ENCODE peak calls at places on chromosomes 6 and 20, in four cellular contexts. M is IMR-90, K is endodermal cell, O is A549. Z is an unnamed sample.

GRCh38 chr20:41167481-41168253 is 30.3 kb downstream of the PLCG1 start:
- DNase-seq in M (no peak), K (no peak), O (no peak), Z (peak; percentile 56)

GRCh38 chr6:315921-316752 is 23.9 kb downstream of the DUSP22 start:
- DNase-seq in M (no peak), K (no peak), O (no peak), Z (peak; percentile 86)

GRCh38 chr20:63857751-63858392 is 3.4 kb upstream of the ABHD16B start:
- DNase-seq in M (no peak), K (no peak), O (no peak), Z (no peak)

GRCh38 chr6:55868910-55869479 is 6.4 kb downstream of the BMP5 start:
- DNase-seq in M (peak; percentile 75), K (no peak), O (peak; percentile 50), Z (peak; percentile 88)

GRCh38 chr20:46349742-46350056 is 41.4 kb upstream of the CDH22 start:
- DNase-seq in M (no peak), K (no peak), O (no peak), Z (peak; percentile 51)

GRCh38 chr6:3308106-3308505 is 49.4 kb downstream of the PSMG4 start:
- DNase-seq in M (no peak), K (peak; percentile 11), O (no peak), Z (no peak)

GRCh38 chr20:53914861-53915458 is 155.4 kb downstream of the BCAS1 start:
- DNase-seq in M (no peak), K (peak; percentile 59), O (no peak), Z (no peak)

GRCh38 chr6:20334961-20335360 is 66.7 kb upstream of the E2F3 start:
- DNase-seq in M (no peak), K (no peak), O (no peak), Z (no peak)

GRCh38 chr6:45991189-45991588 is 24.5 kb downstream of the CLIC5 start:
- DNase-seq in M (no peak), K (peak; percentile 70), O (no peak), Z (no peak)

GRCh38 chr6:107973594-107973993 is 15.6 kb upstream of the SEC63 start:
- DNase-seq in M (no peak), K (no peak), O (no peak), Z (no peak)

GRCh38 chr20:1273366-1273765 is 7.3 kb downstream of the SNPH start:
- DNase-seq in M (no peak), K (no peak), O (no peak), Z (no peak)

GRCh38 chr20:3785240-3786125 is 1.1 kb downstream of the CENPB start:
- DNase-seq in M (no peak), K (peak; percentile 71), O (no peak), Z (no peak)

GRCh38 chr20:63915471-63915870 is 20.5 kb downstream of the DNAJC5 start:
- DNase-seq in M (no peak), K (no peak), O (no peak), Z (no peak)

GRCh38 chr6:153392156-153392555 is 261.1 kb upstream of the RGS17 start:
- DNase-seq in M (no peak), K (no peak), O (peak; percentile 1), Z (no peak)

GRCh38 chr20:62252342-62252966 is 14.1 kb downstream of the OSBPL2 start:
- DNase-seq in M (peak; percentile 22), K (no peak), O (no peak), Z (no peak)

GRCh38 chr6:25968769-25969168 is 6.2 kb downstream of the TRIM38 start:
- DNase-seq in M (peak; percentile 17), K (no peak), O (no peak), Z (no peak)

GRCh38 chr6:85008311-85009015 is 244.1 kb upstream of the TBX18 start:
- DNase-seq in M (peak; percentile 1), K (no peak), O (no peak), Z (no peak)

GRCh38 chr6:14596410-14596809 is 478.8 kb downstream of the CD83 start:
- DNase-seq in M (peak; percentile 84), K (peak; percentile 59), O (peak; percentile 36), Z (no peak)

GRCh38 chr6:15620616-15621015 is 42.2 kb downstream of the DTNBP1 start:
- DNase-seq in M (no peak), K (peak; percentile 44), O (no peak), Z (no peak)

GRCh38 chr6:167893416-167893815 is 66.7 kb downstream of the AFDN start:
- DNase-seq in M (peak; percentile 52), K (peak; percentile 75), O (no peak), Z (no peak)

GRCh38 chr6:71388846-71389543 is 100.4 kb downstream of the OGFRL1 start:
- DNase-seq in M (no peak), K (no peak), O (no peak), Z (no peak)

GRCh38 chr6:32845381-32845884 is 1.6 kb upstream of the PSMB8 start:
- DNase-seq in M (no peak), K (no peak), O (no peak), Z (peak; percentile 75)

GRCh38 chr20:31666258-31667042 is 28.7 kb downstream of the COX4I2 start:
- DNase-seq in M (no peak), K (peak; percentile 66), O (no peak), Z (no peak)

GRCh38 chr20:37759761-37760209 is 66.0 kb downstream of the CTNNBL1 start:
- DNase-seq in M (no peak), K (no peak), O (no peak), Z (no peak)

GRCh38 chr20:20791664-20792568 is 79.5 kb upstream of the RALGAPA2 start:
- DNase-seq in M (no peak), K (no peak), O (no peak), Z (no peak)

GRCh38 chr20:59110607-59111006 is 53.0 kb upstream of the ZNF831 start:
- DNase-seq in M (no peak), K (no peak), O (no peak), Z (no peak)

GRCh38 chr20:32484221-32485125 is 100.7 kb downstream of the NOL4L start:
- DNase-seq in M (no peak), K (peak; percentile 85), O (peak; percentile 52), Z (no peak)

GRCh38 chr6:20876016-20876415 is 341.8 kb downstream of the CDKAL1 start:
- DNase-seq in M (peak; percentile 77), K (no peak), O (peak; percentile 0), Z (peak; percentile 11)

DNA sequence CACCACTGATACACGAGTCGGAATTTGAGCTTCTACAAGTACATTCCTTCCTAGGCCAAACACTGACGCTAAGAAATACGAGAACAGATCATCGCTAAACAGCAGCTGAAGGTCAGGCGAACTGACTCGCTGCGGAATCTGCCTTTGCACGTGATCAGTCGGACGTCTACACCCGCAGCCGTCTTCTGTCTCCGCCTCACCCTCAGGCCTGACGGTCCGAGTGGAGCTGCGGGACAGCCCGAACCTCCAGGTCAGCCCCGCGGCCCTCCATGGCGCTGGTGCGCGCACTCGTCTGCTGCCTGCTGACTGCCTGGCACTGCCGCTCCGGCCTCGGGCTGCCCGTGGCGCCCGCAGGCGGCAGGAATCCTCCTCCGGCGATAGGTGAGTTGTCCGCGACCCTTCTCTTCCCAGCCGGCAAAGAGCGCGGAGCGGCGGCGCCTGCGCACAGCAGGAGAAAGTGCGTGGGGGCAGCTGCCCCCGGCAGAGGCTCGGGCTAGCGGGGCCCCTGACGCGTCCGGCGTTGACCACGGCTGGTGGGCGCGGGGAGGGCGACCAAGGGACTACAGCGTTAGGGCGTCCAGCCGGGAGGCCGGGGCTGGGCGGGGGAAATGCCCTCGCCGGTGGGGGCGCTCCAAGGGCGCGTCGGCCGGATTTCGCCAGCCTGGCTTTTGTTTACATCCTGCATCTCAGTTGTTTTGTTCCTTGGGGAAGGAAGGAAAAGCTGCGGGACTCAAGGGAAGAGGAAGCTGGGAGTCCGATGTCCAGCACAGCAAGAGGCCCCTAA is at the start of gene SMPDL3A:
- DNase-seq in M (peak; percentile 97), K (peak; percentile 93), O (peak; percentile 73), Z (peak; percentile 28)
- TF ChIP-seq CTCF in M (peak; percentile 39), K (peak; percentile 76), O (peak; percentile 58), Z (peak; percentile 18)

DNA sequence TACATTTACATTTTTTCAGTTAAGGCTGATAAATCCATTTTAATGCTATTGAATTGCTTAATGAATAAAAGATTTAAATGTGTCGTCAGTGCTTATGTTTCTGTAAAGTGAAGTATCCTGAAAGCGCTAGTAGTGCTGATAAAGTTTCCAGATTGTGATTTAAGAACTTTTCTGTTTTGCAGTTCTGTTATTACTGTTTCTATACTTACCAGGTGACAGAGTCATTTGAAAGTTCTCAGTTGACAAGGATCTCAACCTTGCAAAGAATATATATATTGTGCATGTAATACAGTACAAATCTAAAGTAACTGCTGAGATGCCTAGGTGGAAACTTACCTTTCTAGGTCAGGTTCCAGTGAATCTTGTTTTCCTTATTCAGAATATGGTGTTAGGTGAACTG is 201.8 kb downstream of the ARID1B start:
- DNase-seq in M (no peak), K (no peak), O (no peak), Z (peak; percentile 64)
- H3K4me3 ChIP-seq in M (no peak overlapping the region), K (no peak overlapping the region), O (no peak overlapping the region), Z (no peak overlapping the region)

GRCh38 chr6:117351521-117351920 is 74.2 kb downstream of the ROS1 start:
- DNase-seq in M (no peak), K (no peak), O (no peak), Z (no peak)

GRCh38 chr6:117354671-117355070 is 71.1 kb downstream of the ROS1 start:
- DNase-seq in M (no peak), K (no peak), O (no peak), Z (no peak)

GRCh38 chr6:117352466-117353081 is 73.2 kb downstream of the ROS1 start:
- DNase-seq in M (peak; percentile 16), K (no peak), O (peak; percentile 36), Z (peak; percentile 26)
- TF ChIP-seq CTCF in M (peak; percentile 47), K (peak; percentile 74), O (peak; percentile 54), Z (peak; percentile 47)

GRCh38 chr6:132060591-132060990 is 109.4 kb upstream of the CCN2 start:
- DNase-seq in M (peak; percentile 97), K (no peak), O (peak; percentile 14), Z (no peak)
- H3K4me3 ChIP-seq in M (no peak overlapping the region), K (no peak overlapping the region), O (no peak overlapping the region), Z (no peak overlapping the region)